ENCODE peak calls at places on chromosome 11, in nine cellular contexts. One of them, this sample, is unnamed.

GRCh38 chr11:30488304-30488998 is 97.7 kb downstream of the MPPED2 start:
- DNase-seq in lower leg skin: no peak
- DNase-seq in fibroblast of pulmonary artery: peak; percentile 37
- DNase-seq in IMR-90: peak; percentile 81
- DNase-seq in neural crest cell: no peak
- DNase-seq in spleen: no peak
- DNase-seq in GM12878: no peak
- DNase-seq in GM23338: no peak
- DNase-seq in activated CD8-positive, alpha-beta T cell treated with anti-CD3 and anti-CD28 coated beads for 36 hours: no peak
- DNase-seq in this sample: no peak

GRCh38 chr11:112963368-112963955 is 2.2 kb downstream of the NCAM1 start:
- DNase-seq in GM12878: no peak
- DNase-seq in IMR-90: no peak
- DNase-seq in GM23338: peak; percentile 15
- DNase-seq in neural crest cell: no peak
- DNase-seq in fibroblast of pulmonary artery: no peak
- DNase-seq in activated CD8-positive, alpha-beta T cell treated with anti-CD3 and anti-CD28 coated beads for 36 hours: no peak
- DNase-seq in spleen: no peak
- DNase-seq in lower leg skin: no peak
- DNase-seq in this sample: no peak

GRCh38 chr11:8826145-8826786 is 84.7 kb upstream of the AKIP1 start:
- DNase-seq in activated CD8-positive, alpha-beta T cell treated with anti-CD3 and anti-CD28 coated beads for 36 hours: no peak
- DNase-seq in spleen: no peak
- DNase-seq in IMR-90: peak; percentile 95
- DNase-seq in GM12878: no peak
- DNase-seq in neural crest cell: no peak
- DNase-seq in GM23338: peak; percentile 83
- DNase-seq in fibroblast of pulmonary artery: peak; percentile 74
- DNase-seq in lower leg skin: no peak
- DNase-seq in this sample: no peak

GRCh38 chr11:108670381-108670930 is 5.6 kb downstream of the DDX10 start:
- DNase-seq in lower leg skin: no peak
- DNase-seq in activated CD8-positive, alpha-beta T cell treated with anti-CD3 and anti-CD28 coated beads for 36 hours: no peak
- DNase-seq in GM12878: no peak
- DNase-seq in GM23338: peak; percentile 21
- DNase-seq in neural crest cell: no peak
- DNase-seq in fibroblast of pulmonary artery: no peak
- DNase-seq in spleen: no peak
- DNase-seq in IMR-90: no peak
- DNase-seq in this sample: no peak

GRCh38 chr11:73257342-73258103 is 14.6 kb upstream of the P2RY6 start:
- DNase-seq in neural crest cell: no peak
- DNase-seq in fibroblast of pulmonary artery: peak; percentile 87
- DNase-seq in GM12878: no peak
- DNase-seq in GM23338: peak; percentile 33
- DNase-seq in activated CD8-positive, alpha-beta T cell treated with anti-CD3 and anti-CD28 coated beads for 36 hours: no peak
- DNase-seq in lower leg skin: no peak
- DNase-seq in spleen: no peak
- DNase-seq in IMR-90: peak; percentile 91
- DNase-seq in this sample: peak; percentile 70

GRCh38 chr11:76598426-76598839 is 72.1 kb downstream of the LRRC32 start:
- DNase-seq in GM12878: peak; percentile 12
- DNase-seq in lower leg skin: peak; percentile 16
- DNase-seq in activated CD8-positive, alpha-beta T cell treated with anti-CD3 and anti-CD28 coated beads for 36 hours: peak; percentile 65
- DNase-seq in GM23338: peak; percentile 76
- DNase-seq in spleen: no peak
- DNase-seq in IMR-90: peak; percentile 56
- DNase-seq in fibroblast of pulmonary artery: peak; percentile 68
- DNase-seq in neural crest cell: no peak
- DNase-seq in this sample: no peak

GRCh38 chr11:20541503-20541902 is 57.9 kb upstream of the SLC6A5 start:
- DNase-seq in GM12878: no peak
- DNase-seq in GM23338: no peak
- DNase-seq in fibroblast of pulmonary artery: no peak
- DNase-seq in activated CD8-positive, alpha-beta T cell treated with anti-CD3 and anti-CD28 coated beads for 36 hours: no peak
- DNase-seq in neural crest cell: no peak
- DNase-seq in IMR-90: no peak
- DNase-seq in lower leg skin: no peak
- DNase-seq in spleen: no peak
- DNase-seq in this sample: no peak

GRCh38 chr11:74321487-74322188 is 10.2 kb upstream of the P4HA3 start:
- DNase-seq in spleen: no peak
- DNase-seq in GM12878: no peak
- DNase-seq in IMR-90: peak; percentile 65
- DNase-seq in lower leg skin: peak; percentile 33
- DNase-seq in neural crest cell: no peak
- DNase-seq in GM23338: peak; percentile 70
- DNase-seq in activated CD8-positive, alpha-beta T cell treated with anti-CD3 and anti-CD28 coated beads for 36 hours: peak; percentile 42
- DNase-seq in fibroblast of pulmonary artery: peak; percentile 73
- DNase-seq in this sample: no peak

DNA sequence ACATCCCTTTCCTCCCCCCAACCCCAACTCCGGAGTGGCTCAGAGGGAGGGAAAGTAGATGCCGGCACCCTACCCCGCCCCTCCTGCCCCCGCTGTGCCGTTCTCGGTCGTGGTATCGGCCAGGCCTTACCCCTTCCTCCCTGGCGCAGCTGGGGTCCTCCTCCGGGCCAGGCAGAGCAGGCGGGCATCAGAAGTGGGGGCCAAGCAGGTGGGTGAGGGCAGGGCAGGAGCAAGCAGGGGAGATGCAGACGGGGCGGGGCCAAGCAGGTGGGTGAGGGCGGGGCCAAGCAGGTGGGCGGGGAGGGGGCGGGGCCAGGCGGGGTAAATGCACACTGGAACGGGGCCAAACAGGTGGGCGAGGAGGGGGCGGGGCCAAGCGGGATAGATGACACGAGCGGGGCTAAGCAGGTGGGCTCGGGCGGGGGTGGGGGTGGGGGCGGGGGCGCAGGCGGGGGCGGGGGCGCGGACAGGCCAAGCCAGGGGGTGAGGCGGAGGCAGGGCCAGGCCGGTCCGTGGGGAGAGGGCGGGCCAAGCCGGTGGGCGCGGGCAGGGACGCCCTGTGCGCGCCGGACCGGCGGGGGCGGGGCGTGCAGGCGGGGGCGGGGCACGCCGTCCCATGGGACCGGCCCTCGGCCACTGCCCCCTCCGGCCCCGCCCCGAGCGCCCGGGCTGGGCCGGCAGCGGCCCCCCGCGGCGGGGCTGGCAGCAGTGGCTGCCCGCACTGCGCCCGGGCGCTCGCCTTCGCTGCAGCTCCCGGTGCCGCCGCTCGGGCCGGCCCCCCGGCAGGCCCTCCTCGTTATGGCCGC is at the start of the genes KCNQ1 and TRPM5:
- DNase-seq in lower leg skin: no peak
- DNase-seq in fibroblast of pulmonary artery: no peak
- DNase-seq in GM23338: peak; percentile 79
- DNase-seq in neural crest cell: no peak
- DNase-seq in activated CD8-positive, alpha-beta T cell treated with anti-CD3 and anti-CD28 coated beads for 36 hours: peak; percentile 89
- DNase-seq in spleen: peak; percentile 93
- DNase-seq in GM12878: no peak
- DNase-seq in IMR-90: no peak
- DNase-seq in this sample: no peak
- TF ChIP-seq CTCF in lower leg skin: no peak
- TF ChIP-seq CTCF in fibroblast of pulmonary artery: no peak
- TF ChIP-seq CTCF in GM23338: no peak
- TF ChIP-seq CTCF in neural crest cell: no peak
- TF ChIP-seq CTCF in activated CD8-positive, alpha-beta T cell treated with anti-CD3 and anti-CD28 coated beads for 36 hours: no peak
- TF ChIP-seq CTCF in spleen: no peak
- TF ChIP-seq CTCF in GM12878: no peak
- TF ChIP-seq CTCF in IMR-90: no peak
- TF ChIP-seq CTCF in this sample: no peak

GRCh38 chr11:130037881-130038601 is 31.7 kb upstream of the APLP2 start:
- DNase-seq in neural crest cell: no peak
- DNase-seq in GM23338: peak; percentile 34
- DNase-seq in GM12878: no peak
- DNase-seq in fibroblast of pulmonary artery: peak; percentile 59
- DNase-seq in IMR-90: no peak
- DNase-seq in lower leg skin: no peak
- DNase-seq in activated CD8-positive, alpha-beta T cell treated with anti-CD3 and anti-CD28 coated beads for 36 hours: no peak
- DNase-seq in spleen: no peak
- DNase-seq in this sample: peak; percentile 15
- TF ChIP-seq CTCF in neural crest cell: no peak
- TF ChIP-seq CTCF in GM23338: no peak
- TF ChIP-seq CTCF in GM12878: no peak
- TF ChIP-seq CTCF in fibroblast of pulmonary artery: no peak
- TF ChIP-seq CTCF in IMR-90: no peak
- TF ChIP-seq CTCF in lower leg skin: no peak
- TF ChIP-seq CTCF in activated CD8-positive, alpha-beta T cell treated with anti-CD3 and anti-CD28 coated beads for 36 hours: no peak
- TF ChIP-seq CTCF in spleen: no peak
- TF ChIP-seq CTCF in this sample: no peak

DNA sequence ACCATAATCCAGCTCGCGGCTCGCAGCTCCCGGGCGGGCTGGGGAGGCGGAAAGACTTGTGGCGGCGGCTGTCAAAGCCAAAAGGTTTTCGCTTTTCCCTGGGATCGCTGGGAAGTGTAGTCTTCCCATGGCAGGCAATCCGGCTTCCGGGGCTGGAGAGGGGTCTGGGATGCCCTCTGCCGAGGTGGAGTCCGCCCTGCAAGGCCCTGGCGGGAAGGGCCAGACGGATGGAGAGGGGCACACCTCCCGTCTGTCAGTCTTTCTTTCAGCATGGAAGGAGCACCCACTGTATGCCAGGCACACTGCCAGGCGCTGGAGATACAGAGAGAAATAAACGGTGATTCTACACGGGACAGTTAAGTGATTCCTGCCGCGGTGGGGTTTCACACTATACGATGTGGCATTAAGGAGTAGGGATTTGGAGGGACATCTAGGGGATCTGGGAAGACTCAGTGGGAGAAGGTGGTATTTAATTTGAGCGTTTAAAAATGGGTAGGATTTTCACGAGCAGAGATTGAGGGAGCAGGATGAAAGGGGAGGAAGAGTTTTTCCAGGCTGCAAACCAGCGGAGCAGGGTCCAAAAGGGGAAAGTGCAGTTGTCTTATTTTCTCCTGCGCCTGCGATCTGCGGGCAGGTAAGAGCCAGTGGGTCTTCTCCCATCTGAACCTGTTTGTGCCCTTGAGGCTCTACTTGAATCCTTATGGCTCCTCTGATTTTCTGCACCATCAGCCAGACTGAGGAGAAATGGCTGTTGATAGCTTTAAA is at the start of gene BACE1:
- DNase-seq in neural crest cell: peak; percentile 76
- DNase-seq in GM23338: peak; percentile 97
- DNase-seq in spleen: peak; percentile 86
- DNase-seq in IMR-90: peak; percentile 80
- DNase-seq in activated CD8-positive, alpha-beta T cell treated with anti-CD3 and anti-CD28 coated beads for 36 hours: peak; percentile 27
- DNase-seq in fibroblast of pulmonary artery: peak; percentile 86
- DNase-seq in GM12878: no peak
- DNase-seq in lower leg skin: peak; percentile 66
- DNase-seq in this sample: peak; percentile 92
- TF ChIP-seq CTCF in neural crest cell: no peak
- TF ChIP-seq CTCF in GM23338: peak; percentile 39
- TF ChIP-seq CTCF in spleen: no peak
- TF ChIP-seq CTCF in IMR-90: peak; percentile 58
- TF ChIP-seq CTCF in activated CD8-positive, alpha-beta T cell treated with anti-CD3 and anti-CD28 coated beads for 36 hours: no peak
- TF ChIP-seq CTCF in fibroblast of pulmonary artery: peak; percentile 51
- TF ChIP-seq CTCF in GM12878: no peak
- TF ChIP-seq CTCF in lower leg skin: no peak
- TF ChIP-seq CTCF in this sample: peak; percentile 59

GRCh38 chr11:118171274-118172062 is 5.0 kb downstream of the SCN2B start:
- DNase-seq in GM12878: no peak
- DNase-seq in neural crest cell: peak; percentile 85
- DNase-seq in lower leg skin: peak; percentile 51
- DNase-seq in spleen: peak; percentile 91
- DNase-seq in GM23338: peak; percentile 94
- DNase-seq in fibroblast of pulmonary artery: peak; percentile 61
- DNase-seq in activated CD8-positive, alpha-beta T cell treated with anti-CD3 and anti-CD28 coated beads for 36 hours: peak; percentile 84
- DNase-seq in IMR-90: peak; percentile 36
- DNase-seq in this sample: peak; percentile 88
- TF ChIP-seq CTCF in GM12878: peak; percentile 86
- TF ChIP-seq CTCF in neural crest cell: peak; percentile 92
- TF ChIP-seq CTCF in lower leg skin: no peak
- TF ChIP-seq CTCF in spleen: peak; percentile 93
- TF ChIP-seq CTCF in GM23338: peak; percentile 92
- TF ChIP-seq CTCF in fibroblast of pulmonary artery: peak; percentile 85
- TF ChIP-seq CTCF in activated CD8-positive, alpha-beta T cell treated with anti-CD3 and anti-CD28 coated beads for 36 hours: peak; percentile 94
- TF ChIP-seq CTCF in IMR-90: peak; percentile 70
- TF ChIP-seq CTCF in this sample: peak; percentile 90

DNA sequence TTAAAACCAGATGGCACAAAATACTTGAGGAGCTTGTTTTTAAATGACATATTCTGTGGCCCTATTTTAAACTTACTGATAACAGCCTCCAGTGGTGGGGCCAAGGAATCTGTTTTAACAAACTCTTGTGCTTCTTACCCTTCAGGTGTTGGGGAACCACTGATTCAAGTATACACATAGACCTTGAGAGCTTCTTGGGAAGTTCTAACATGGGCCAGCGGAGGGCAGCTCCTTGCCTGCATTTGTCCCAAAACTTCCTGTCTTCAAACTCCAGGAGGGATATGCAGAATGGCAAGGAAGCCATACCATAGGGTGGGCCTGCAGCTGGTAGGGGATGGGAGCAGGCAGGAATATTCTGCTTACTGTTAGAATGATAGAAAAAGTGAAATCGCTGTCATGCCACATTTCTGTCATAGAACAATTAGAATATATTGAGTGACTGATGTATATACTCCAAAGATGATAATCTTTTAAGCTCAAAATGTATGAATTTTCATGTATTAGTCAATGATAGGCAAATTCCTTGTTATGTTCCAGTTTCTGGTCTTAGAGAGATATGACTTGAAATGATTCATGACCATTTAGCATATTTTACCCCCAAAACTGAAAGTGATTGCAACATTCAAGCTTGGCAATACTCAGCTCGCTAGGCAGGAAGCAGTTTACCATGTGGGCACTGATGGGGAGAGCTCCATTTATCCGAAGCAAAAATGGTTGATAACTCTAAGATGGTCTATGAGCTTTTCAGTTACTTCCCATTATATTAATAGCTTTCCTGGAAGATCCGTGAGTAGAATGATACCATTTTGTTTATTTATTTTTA is 9.2 kb downstream of the EXT2 start:
- DNase-seq in lower leg skin: no peak
- DNase-seq in fibroblast of pulmonary artery: peak; percentile 60
- DNase-seq in activated CD8-positive, alpha-beta T cell treated with anti-CD3 and anti-CD28 coated beads for 36 hours: no peak
- DNase-seq in spleen: no peak
- DNase-seq in GM23338: peak; percentile 70
- DNase-seq in neural crest cell: no peak
- DNase-seq in IMR-90: no peak
- DNase-seq in GM12878: no peak
- DNase-seq in this sample: no peak
- TF ChIP-seq CTCF in lower leg skin: no peak
- TF ChIP-seq CTCF in fibroblast of pulmonary artery: no peak
- TF ChIP-seq CTCF in activated CD8-positive, alpha-beta T cell treated with anti-CD3 and anti-CD28 coated beads for 36 hours: no peak
- TF ChIP-seq CTCF in spleen: no peak
- TF ChIP-seq CTCF in GM23338: peak; percentile 41
- TF ChIP-seq CTCF in neural crest cell: no peak
- TF ChIP-seq CTCF in IMR-90: no peak
- TF ChIP-seq CTCF in GM12878: no peak
- TF ChIP-seq CTCF in this sample: no peak

This sample was measured in osteocyte.